ENCODE peak calls at places on chromosomes 13 and 19, in eight cellular contexts. V, E, P, H, U, K, M and L are unnamed samples.

GRCh38 chr13:47426126-47426849 is 529.4 kb upstream of the HTR2A start:
- DNase-seq in U (no peak), E (no peak), V (no peak), K (peak), M (no peak), H (no peak), P (no peak), L (peak)

GRCh38 chr13:87122551-87122950 is 548.6 kb upstream of the SLITRK5 start:
- DNase-seq in P (no peak), V (no peak), K (no peak), U (no peak), E (no peak), M (no peak), H (no peak), L (no peak)

GRCh38 chr13:108120332-108120731 is 95.0 kb downstream of the LIG4 start:
- DNase-seq in P (no peak), U (no peak), V (no peak), K (no peak), H (no peak), E (no peak), M (no peak), L (no peak)

GRCh38 chr13:69565334-69565733 is 542.3 kb upstream of the ATXN8OS start:
- DNase-seq in V (no peak), H (no peak), P (no peak), M (no peak), K (no peak), E (no peak), U (no peak), L (no peak)

GRCh38 chr19:46845959-46846459 is 4.6 kb downstream of the AP2S1 start:
- DNase-seq in H (no peak), V (no peak), U (no peak), P (no peak), M (no peak), E (no peak), K (no peak), L (no peak)

GRCh38 chr13:109737046-109737573 is 49.3 kb downstream of the IRS2 start:
- DNase-seq in U (no peak), E (no peak), M (no peak), K (no peak), P (no peak), V (no peak), H (no peak), L (no peak)

GRCh38 chr13:102845630-102846260 is at the start of gene ERCC5:
- DNase-seq in P (peak), H (peak), U (peak), M (peak), V (peak), E (peak), K (peak), L (peak)

GRCh38 chr13:109610517-109610916 is 175.9 kb downstream of the IRS2 start:
- DNase-seq in E (peak), V (peak), P (no peak), K (no peak), M (no peak), H (no peak), U (peak), L (no peak)

GRCh38 chr19:52237197-52237596 is 32.2 kb upstream of the ZNF766 start:
- DNase-seq in P (no peak), H (no peak), V (no peak), U (no peak), K (no peak), M (no peak), E (no peak), L (no peak)

GRCh38 chr13:94640676-94641075 is 39.0 kb downstream of the GPR180 start:
- DNase-seq in M (no peak), P (no peak), V (no peak), U (no peak), H (no peak), E (no peak), K (no peak), L (no peak)

GRCh38 chr19:18208098-18208951 is 4.5 kb upstream of the RAB3A start:
- DNase-seq in H (no peak), P (no peak), E (no peak), U (peak), V (peak), M (no peak), K (peak), L (peak)

GRCh38 chr13:62375653-62376052 is 960.0 kb upstream of the PCDH20 start:
- DNase-seq in V (no peak), K (no peak), E (peak), P (no peak), U (no peak), M (no peak), H (no peak), L (no peak)

GRCh38 chr19:41957838-41958366 is 1.2 kb downstream of the RABAC1 start:
- DNase-seq in U (peak), H (peak), V (no peak), K (peak), P (peak), M (peak), E (peak), L (peak)

GRCh38 chr13:84662503-84662902 is 780.2 kb upstream of the SLITRK1 start:
- DNase-seq in P (no peak), H (no peak), K (no peak), V (no peak), E (no peak), M (no peak), U (no peak), L (no peak)

GRCh38 chr13:21079761-21080730 is 18.7 kb upstream of the LATS2 start:
- DNase-seq in P (no peak), M (no peak), H (no peak), E (no peak), U (no peak), K (peak), V (no peak), L (peak)